ENCODE peak calls at places on chromosomes 4 and X, in five cellular contexts. One of them, this sample, is unnamed.

GRCh38 chr4:173301518-173302201 is 32.5 kb downstream of the HMGB2 start:
- DNase-seq in T-cell: no peak
- DNase-seq in astrocyte of the spinal cord: peak; percentile 66
- DNase-seq in EH: peak; percentile 20
- DNase-seq in NCI-H1092 treated with DMSO at 0.1 percent for 48 hours: peak; percentile 12
- DNase-seq in this sample: no peak

GRCh38 chrX:17638731-17639130 is 98.6 kb upstream of the SCML1 start:
- DNase-seq in T-cell: no peak
- DNase-seq in EH: no peak
- DNase-seq in NCI-H1092 treated with DMSO at 0.1 percent for 48 hours: peak; percentile 20
- DNase-seq in astrocyte of the spinal cord: no peak
- DNase-seq in this sample: peak; percentile 86

GRCh38 chr4:158667651-158668198 is 4.0 kb downstream of the C4orf46 start:
- DNase-seq in astrocyte of the spinal cord: no peak
- DNase-seq in NCI-H1092 treated with DMSO at 0.1 percent for 48 hours: no peak
- DNase-seq in T-cell: peak; percentile 4
- DNase-seq in EH: peak; percentile 49
- DNase-seq in this sample: peak; percentile 12

GRCh38 chr4:108703370-108703769 is 53.0 kb downstream of the OSTC start:
- DNase-seq in EH: no peak
- DNase-seq in astrocyte of the spinal cord: no peak
- DNase-seq in NCI-H1092 treated with DMSO at 0.1 percent for 48 hours: no peak
- DNase-seq in T-cell: no peak
- DNase-seq in this sample: no peak

GRCh38 chrX:147174596-147174995 is 360.1 kb upstream of the CXorf51A start:
- DNase-seq in EH: no peak
- DNase-seq in NCI-H1092 treated with DMSO at 0.1 percent for 48 hours: no peak
- DNase-seq in T-cell: no peak
- DNase-seq in astrocyte of the spinal cord: no peak
- DNase-seq in this sample: no peak

GRCh38 chr4:29002151-29002550 is 1718.0 kb upstream of the PCDH7 start:
- DNase-seq in EH: no peak
- DNase-seq in NCI-H1092 treated with DMSO at 0.1 percent for 48 hours: no peak
- DNase-seq in T-cell: no peak
- DNase-seq in astrocyte of the spinal cord: no peak
- DNase-seq in this sample: no peak

GRCh38 chrX:31021537-31021936 is 50.3 kb downstream of the FTHL17 start:
- DNase-seq in EH: no peak
- DNase-seq in NCI-H1092 treated with DMSO at 0.1 percent for 48 hours: no peak
- DNase-seq in astrocyte of the spinal cord: no peak
- DNase-seq in T-cell: no peak
- DNase-seq in this sample: no peak

GRCh38 chr4:30005995-30006394 is 714.2 kb upstream of the PCDH7 start:
- DNase-seq in T-cell: no peak
- DNase-seq in astrocyte of the spinal cord: no peak
- DNase-seq in EH: no peak
- DNase-seq in NCI-H1092 treated with DMSO at 0.1 percent for 48 hours: no peak
- DNase-seq in this sample: no peak

GRCh38 chr4:159075531-159075932 is 27.3 kb upstream of the RAPGEF2 start:
- DNase-seq in astrocyte of the spinal cord: peak; percentile 12
- DNase-seq in NCI-H1092 treated with DMSO at 0.1 percent for 48 hours: no peak
- DNase-seq in EH: peak; percentile 83
- DNase-seq in T-cell: no peak
- DNase-seq in this sample: no peak

GRCh38 chr4:108272046-108272445 is 103.3 kb upstream of the LEF1 start:
- DNase-seq in NCI-H1092 treated with DMSO at 0.1 percent for 48 hours: no peak
- DNase-seq in EH: no peak
- DNase-seq in astrocyte of the spinal cord: peak; percentile 5
- DNase-seq in T-cell: no peak
- DNase-seq in this sample: no peak

GRCh38 chr4:154467886-154468285 is 23.7 kb downstream of the DCHS2 start:
- DNase-seq in NCI-H1092 treated with DMSO at 0.1 percent for 48 hours: no peak
- DNase-seq in T-cell: no peak
- DNase-seq in EH: peak; percentile 34
- DNase-seq in astrocyte of the spinal cord: no peak
- DNase-seq in this sample: no peak

GRCh38 chr4:88900432-88900831 is 156.6 kb downstream of the FAM13A start:
- DNase-seq in EH: peak; percentile 77
- DNase-seq in NCI-H1092 treated with DMSO at 0.1 percent for 48 hours: no peak
- DNase-seq in astrocyte of the spinal cord: peak; percentile 63
- DNase-seq in T-cell: no peak
- DNase-seq in this sample: no peak

GRCh38 chr4:109826719-109827118 is 1.1 kb upstream of the RRH start:
- DNase-seq in NCI-H1092 treated with DMSO at 0.1 percent for 48 hours: peak; percentile 6
- DNase-seq in EH: peak; percentile 36
- DNase-seq in T-cell: no peak
- DNase-seq in astrocyte of the spinal cord: peak; percentile 39
- DNase-seq in this sample: peak; percentile 0

GRCh38 chr4:145881991-145882390 is 56.6 kb downstream of the ZNF827 start:
- DNase-seq in astrocyte of the spinal cord: no peak
- DNase-seq in NCI-H1092 treated with DMSO at 0.1 percent for 48 hours: no peak
- DNase-seq in T-cell: no peak
- DNase-seq in EH: no peak
- DNase-seq in this sample: no peak

GRCh38 chr4:4762300-4762699 is 97.2 kb upstream of the MSX1 start:
- DNase-seq in EH: no peak
- DNase-seq in T-cell: no peak
- DNase-seq in NCI-H1092 treated with DMSO at 0.1 percent for 48 hours: no peak
- DNase-seq in astrocyte of the spinal cord: no peak
- DNase-seq in this sample: no peak

GRCh38 chr4:70885174-70885573 is 17.0 kb upstream of the MOB1B start:
- DNase-seq in EH: no peak
- DNase-seq in astrocyte of the spinal cord: no peak
- DNase-seq in T-cell: no peak
- DNase-seq in NCI-H1092 treated with DMSO at 0.1 percent for 48 hours: no peak
- DNase-seq in this sample: peak; percentile 12

This sample was measured in NCI-H524.